ENCODE peak calls at places on chromosome 11, in nine cellular contexts. One of them, this sample, is unnamed.

GRCh38 chr11:69745201-69745600 is 29.9 kb downstream of the FGF4 start:
- DNase-seq in kidney epithelial cell: no peak
- DNase-seq in endothelial cell: no peak
- DNase-seq in AG09319: no peak
- DNase-seq in epithelial cell of esophagus: no peak
- DNase-seq in RWPE1: no peak
- DNase-seq in AG04450: no peak
- DNase-seq in heart right ventricle: no peak
- DNase-seq in brain microvascular endothelial cell: no peak
- DNase-seq in this sample: no peak

GRCh38 chr11:46677169-46677568 is 23.2 kb downstream of the ARHGAP1 start:
- DNase-seq in kidney epithelial cell: no peak
- DNase-seq in AG09319: no peak
- DNase-seq in endothelial cell: no peak
- DNase-seq in brain microvascular endothelial cell: no peak
- DNase-seq in epithelial cell of esophagus: no peak
- DNase-seq in AG04450: no peak
- DNase-seq in RWPE1: no peak
- DNase-seq in heart right ventricle: no peak
- DNase-seq in this sample: no peak

GRCh38 chr11:70705097-70705496 is 306.8 kb downstream of the CTTN start:
- DNase-seq in brain microvascular endothelial cell: no peak
- DNase-seq in kidney epithelial cell: no peak
- DNase-seq in AG09319: no peak
- DNase-seq in endothelial cell: no peak
- DNase-seq in AG04450: no peak
- DNase-seq in epithelial cell of esophagus: no peak
- DNase-seq in heart right ventricle: no peak
- DNase-seq in RWPE1: no peak
- DNase-seq in this sample: no peak

GRCh38 chr11:45877845-45878244 is 7.6 kb upstream of the MAPK8IP1 start:
- DNase-seq in heart right ventricle: no peak
- DNase-seq in endothelial cell: no peak
- DNase-seq in AG09319: no peak
- DNase-seq in epithelial cell of esophagus: no peak
- DNase-seq in RWPE1: no peak
- DNase-seq in AG04450: no peak
- DNase-seq in kidney epithelial cell: no peak
- DNase-seq in brain microvascular endothelial cell: no peak
- DNase-seq in this sample: no peak

GRCh38 chr11:9962722-9963121 is 298.8 kb downstream of the SWAP70 start:
- DNase-seq in kidney epithelial cell: no peak
- DNase-seq in AG04450: no peak
- DNase-seq in epithelial cell of esophagus: no peak
- DNase-seq in RWPE1: no peak
- DNase-seq in brain microvascular endothelial cell: no peak
- DNase-seq in endothelial cell: no peak
- DNase-seq in heart right ventricle: no peak
- DNase-seq in AG09319: no peak
- DNase-seq in this sample: no peak

GRCh38 chr11:1227551-1228182 is 4.8 kb downstream of the MUC5B start:
- DNase-seq in RWPE1: no peak
- DNase-seq in heart right ventricle: peak
- DNase-seq in endothelial cell: no peak
- DNase-seq in AG04450: no peak
- DNase-seq in brain microvascular endothelial cell: no peak
- DNase-seq in epithelial cell of esophagus: no peak
- DNase-seq in kidney epithelial cell: no peak
- DNase-seq in AG09319: no peak
- DNase-seq in this sample: no peak

GRCh38 chr11:74468058-74468457 is 709 bp upstream of the KCNE3 start:
- DNase-seq in AG04450: no peak
- DNase-seq in brain microvascular endothelial cell: no peak
- DNase-seq in epithelial cell of esophagus: no peak
- DNase-seq in endothelial cell: no peak
- DNase-seq in RWPE1: no peak
- DNase-seq in kidney epithelial cell: no peak
- DNase-seq in AG09319: no peak
- DNase-seq in heart right ventricle: no peak
- DNase-seq in this sample: no peak

GRCh38 chr11:47071871-47072270 is 104.8 kb downstream of the ARFGAP2 start:
- DNase-seq in heart right ventricle: no peak
- DNase-seq in kidney epithelial cell: no peak
- DNase-seq in AG04450: no peak
- DNase-seq in endothelial cell: no peak
- DNase-seq in AG09319: no peak
- DNase-seq in RWPE1: no peak
- DNase-seq in epithelial cell of esophagus: peak
- DNase-seq in brain microvascular endothelial cell: no peak
- DNase-seq in this sample: no peak

GRCh38 chr11:32334822-32335221 is 100.5 kb downstream of the WT1 start:
- DNase-seq in brain microvascular endothelial cell: no peak
- DNase-seq in heart right ventricle: no peak
- DNase-seq in RWPE1: no peak
- DNase-seq in kidney epithelial cell: no peak
- DNase-seq in epithelial cell of esophagus: peak
- DNase-seq in endothelial cell: no peak
- DNase-seq in AG09319: no peak
- DNase-seq in AG04450: no peak
- DNase-seq in this sample: no peak

GRCh38 chr11:70326365-70326803 is 55.9 kb downstream of the PPFIA1 start:
- DNase-seq in heart right ventricle: no peak
- DNase-seq in RWPE1: no peak
- DNase-seq in AG04450: peak
- DNase-seq in AG09319: peak
- DNase-seq in kidney epithelial cell: no peak
- DNase-seq in brain microvascular endothelial cell: no peak
- DNase-seq in epithelial cell of esophagus: peak
- DNase-seq in endothelial cell: no peak
- DNase-seq in this sample: peak

GRCh38 chr11:66275396-66275795 is 2.6 kb upstream of the CNIH2 start:
- DNase-seq in epithelial cell of esophagus: no peak
- DNase-seq in brain microvascular endothelial cell: no peak
- DNase-seq in AG04450: no peak
- DNase-seq in kidney epithelial cell: no peak
- DNase-seq in heart right ventricle: no peak
- DNase-seq in RWPE1: no peak
- DNase-seq in AG09319: no peak
- DNase-seq in endothelial cell: no peak
- DNase-seq in this sample: no peak

GRCh38 chr11:77081976-77082836 is 15.4 kb downstream of the CAPN5 start:
- DNase-seq in AG09319: no peak
- DNase-seq in brain microvascular endothelial cell: no peak
- DNase-seq in heart right ventricle: no peak
- DNase-seq in kidney epithelial cell: no peak
- DNase-seq in epithelial cell of esophagus: no peak
- DNase-seq in AG04450: no peak
- DNase-seq in endothelial cell: no peak
- DNase-seq in RWPE1: no peak
- DNase-seq in this sample: no peak

GRCh38 chr11:95231881-95232605 is 1.0 kb upstream of the SESN3 start:
- DNase-seq in heart right ventricle: peak
- DNase-seq in kidney epithelial cell: peak
- DNase-seq in RWPE1: no peak
- DNase-seq in AG09319: no peak
- DNase-seq in endothelial cell: peak
- DNase-seq in brain microvascular endothelial cell: peak
- DNase-seq in AG04450: no peak
- DNase-seq in epithelial cell of esophagus: peak
- DNase-seq in this sample: peak

GRCh38 chr11:50071584-50072225 is 39.0 kb downstream of the OR4C45 start:
- DNase-seq in kidney epithelial cell: no peak
- DNase-seq in AG09319: no peak
- DNase-seq in AG04450: no peak
- DNase-seq in brain microvascular endothelial cell: no peak
- DNase-seq in heart right ventricle: no peak
- DNase-seq in endothelial cell: no peak
- DNase-seq in epithelial cell of esophagus: no peak
- DNase-seq in RWPE1: no peak
- DNase-seq in this sample: no peak

GRCh38 chr11:43756575-43756974 is 76.0 kb downstream of the HSD17B12 start:
- DNase-seq in epithelial cell of esophagus: peak
- DNase-seq in heart right ventricle: no peak
- DNase-seq in kidney epithelial cell: no peak
- DNase-seq in AG04450: peak
- DNase-seq in AG09319: no peak
- DNase-seq in brain microvascular endothelial cell: peak
- DNase-seq in endothelial cell: no peak
- DNase-seq in RWPE1: no peak
- DNase-seq in this sample: no peak

GRCh38 chr11:1776944-1777715 is 13.4 kb upstream of the CTSD start:
- DNase-seq in epithelial cell of esophagus: no peak
- DNase-seq in AG04450: no peak
- DNase-seq in endothelial cell: no peak
- DNase-seq in RWPE1: no peak
- DNase-seq in brain microvascular endothelial cell: no peak
- DNase-seq in heart right ventricle: no peak
- DNase-seq in AG09319: no peak
- DNase-seq in kidney epithelial cell: no peak
- DNase-seq in this sample: no peak

GRCh38 chr11:94740083-94740974 is 27.8 kb upstream of the AMOTL1 start:
- DNase-seq in RWPE1: no peak
- DNase-seq in epithelial cell of esophagus: no peak
- DNase-seq in endothelial cell: peak
- DNase-seq in AG09319: no peak
- DNase-seq in heart right ventricle: peak
- DNase-seq in AG04450: no peak
- DNase-seq in brain microvascular endothelial cell: no peak
- DNase-seq in kidney epithelial cell: no peak
- DNase-seq in this sample: no peak

GRCh38 chr11:7522106-7522505 is 8.3 kb downstream of the PPFIBP2 start:
- DNase-seq in RWPE1: no peak
- DNase-seq in kidney epithelial cell: no peak
- DNase-seq in epithelial cell of esophagus: no peak
- DNase-seq in AG04450: no peak
- DNase-seq in AG09319: no peak
- DNase-seq in endothelial cell: no peak
- DNase-seq in heart right ventricle: no peak
- DNase-seq in brain microvascular endothelial cell: no peak
- DNase-seq in this sample: no peak

GRCh38 chr11:106480581-106481185 is 403.2 kb downstream of the AASDHPPT start:
- DNase-seq in AG04450: no peak
- DNase-seq in heart right ventricle: no peak
- DNase-seq in brain microvascular endothelial cell: no peak
- DNase-seq in endothelial cell: no peak
- DNase-seq in AG09319: no peak
- DNase-seq in RWPE1: no peak
- DNase-seq in kidney epithelial cell: no peak
- DNase-seq in epithelial cell of esophagus: no peak
- DNase-seq in this sample: no peak

GRCh38 chr11:13561860-13562259 is 66.1 kb upstream of the PTH start:
- DNase-seq in endothelial cell: no peak
- DNase-seq in epithelial cell of esophagus: no peak
- DNase-seq in RWPE1: no peak
- DNase-seq in AG04450: no peak
- DNase-seq in kidney epithelial cell: no peak
- DNase-seq in brain microvascular endothelial cell: no peak
- DNase-seq in heart right ventricle: no peak
- DNase-seq in AG09319: no peak
- DNase-seq in this sample: no peak
- TF ChIP-seq CTCF in endothelial cell: no peak
- TF ChIP-seq CTCF in epithelial cell of esophagus: no peak
- TF ChIP-seq CTCF in RWPE1: no peak
- TF ChIP-seq CTCF in AG04450: no peak
- TF ChIP-seq CTCF in kidney epithelial cell: no peak
- TF ChIP-seq CTCF in brain microvascular endothelial cell: no peak
- TF ChIP-seq CTCF in heart right ventricle: no peak
- TF ChIP-seq CTCF in AG09319: no peak
- TF ChIP-seq CTCF in this sample: no peak

GRCh38 chr11:63670738-63671321 is 346 bp downstream of the ATL3 start:
- DNase-seq in AG09319: no peak
- DNase-seq in epithelial cell of esophagus: peak
- DNase-seq in endothelial cell: peak
- DNase-seq in kidney epithelial cell: no peak
- DNase-seq in brain microvascular endothelial cell: no peak
- DNase-seq in heart right ventricle: peak
- DNase-seq in AG04450: no peak
- DNase-seq in RWPE1: peak
- DNase-seq in this sample: peak
- TF ChIP-seq CTCF in AG09319: peak
- TF ChIP-seq CTCF in epithelial cell of esophagus: peak
- TF ChIP-seq CTCF in endothelial cell: no peak
- TF ChIP-seq CTCF in kidney epithelial cell: peak
- TF ChIP-seq CTCF in brain microvascular endothelial cell: peak
- TF ChIP-seq CTCF in heart right ventricle: peak
- TF ChIP-seq CTCF in AG04450: peak
- TF ChIP-seq CTCF in RWPE1: peak
- TF ChIP-seq CTCF in this sample: peak

DNA sequence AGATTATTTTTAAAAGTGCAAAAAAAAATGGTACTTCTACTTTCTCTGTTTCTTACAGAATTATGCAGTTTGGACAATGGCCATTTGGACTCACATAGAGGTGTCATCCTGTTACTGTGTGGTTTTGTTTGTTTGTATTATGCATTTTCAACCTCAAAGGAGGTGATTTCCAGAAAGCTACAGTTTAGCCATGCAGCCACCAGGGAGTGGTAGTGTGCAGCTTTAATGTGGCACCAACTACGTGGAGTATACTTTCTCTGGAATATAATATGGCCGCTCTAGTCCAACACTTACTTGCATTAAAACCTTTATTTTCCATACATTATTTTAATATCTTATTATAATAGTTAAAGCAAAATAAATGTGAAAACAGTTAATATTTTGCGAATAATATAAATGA is 469.9 kb upstream of the KIRREL3 start:
- DNase-seq in RWPE1: no peak
- DNase-seq in AG04450: no peak
- DNase-seq in brain microvascular endothelial cell: no peak
- DNase-seq in kidney epithelial cell: no peak
- DNase-seq in AG09319: no peak
- DNase-seq in heart right ventricle: no peak
- DNase-seq in epithelial cell of esophagus: no peak
- DNase-seq in endothelial cell: peak
- DNase-seq in this sample: peak
- TF ChIP-seq CTCF in RWPE1: no peak
- TF ChIP-seq CTCF in AG04450: peak
- TF ChIP-seq CTCF in brain microvascular endothelial cell: peak
- TF ChIP-seq CTCF in kidney epithelial cell: peak
- TF ChIP-seq CTCF in AG09319: no peak
- TF ChIP-seq CTCF in heart right ventricle: peak
- TF ChIP-seq CTCF in epithelial cell of esophagus: peak
- TF ChIP-seq CTCF in endothelial cell: peak
- TF ChIP-seq CTCF in this sample: peak

DNA sequence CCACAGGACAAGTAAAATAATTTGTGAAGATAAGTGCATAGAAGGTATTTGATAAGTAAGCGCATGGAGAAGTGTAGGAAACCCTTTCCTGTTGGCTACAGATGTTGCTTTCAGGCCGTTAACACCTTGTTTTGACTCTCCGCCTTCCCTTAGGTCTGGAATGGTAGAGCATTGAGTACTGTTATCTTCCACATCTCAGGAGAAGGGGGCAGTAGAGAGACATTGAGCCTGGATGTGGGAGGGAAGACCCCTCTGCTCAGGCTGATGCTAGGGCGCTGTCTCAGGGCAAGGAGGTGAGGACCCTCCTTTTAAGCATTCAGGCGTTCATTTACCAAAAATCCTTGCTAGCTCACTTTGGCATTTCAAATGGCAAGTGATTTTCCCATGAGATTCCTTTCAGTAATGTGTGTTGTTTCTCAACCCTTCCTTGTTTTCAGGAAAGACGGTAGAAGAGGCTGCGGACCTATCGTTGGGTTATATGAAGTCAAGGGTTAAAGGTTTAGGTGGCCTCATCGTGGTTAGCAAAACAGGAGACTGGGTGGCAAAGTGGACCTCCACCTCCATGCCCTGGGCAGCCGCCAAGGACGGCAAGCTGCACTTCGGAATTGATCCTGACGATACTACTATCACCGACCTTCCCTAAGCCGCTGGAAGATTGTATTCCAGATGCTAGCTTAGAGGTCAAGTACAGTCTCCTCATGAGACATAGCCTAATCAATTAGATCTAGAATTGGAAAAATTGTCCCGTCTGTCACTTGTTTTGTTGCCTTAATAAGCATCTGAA is 27.0 kb upstream of the SCGB1A1 start:
- DNase-seq in kidney epithelial cell: no peak
- DNase-seq in epithelial cell of esophagus: no peak
- DNase-seq in AG04450: no peak
- DNase-seq in heart right ventricle: no peak
- DNase-seq in endothelial cell: no peak
- DNase-seq in AG09319: no peak
- DNase-seq in RWPE1: no peak
- DNase-seq in brain microvascular endothelial cell: no peak
- DNase-seq in this sample: no peak
- TF ChIP-seq CTCF in kidney epithelial cell: no peak
- TF ChIP-seq CTCF in epithelial cell of esophagus: peak
- TF ChIP-seq CTCF in AG04450: peak
- TF ChIP-seq CTCF in heart right ventricle: no peak
- TF ChIP-seq CTCF in endothelial cell: no peak
- TF ChIP-seq CTCF in AG09319: no peak
- TF ChIP-seq CTCF in RWPE1: no peak
- TF ChIP-seq CTCF in brain microvascular endothelial cell: peak
- TF ChIP-seq CTCF in this sample: no peak

This sample was measured in MCF 10A.